ENCODE peak calls at places on chromosomes 13 and 19, in five cellular contexts. One of them, this sample, is unnamed.

GRCh38 chr13:33075996-33076395 is 59.8 kb downstream of the KL start:
- DNase-seq in upper lobe of right lung: no peak
- DNase-seq in fibroblast of lung: no peak
- DNase-seq in GM23248: no peak
- DNase-seq in foreskin keratinocyte: no peak
- DNase-seq in this sample: no peak

GRCh38 chr13:73039201-73040108 is 19.4 kb upstream of the KLF5 start:
- DNase-seq in foreskin keratinocyte: no peak
- DNase-seq in fibroblast of lung: no peak
- DNase-seq in GM23248: peak; percentile 6
- DNase-seq in upper lobe of right lung: no peak
- DNase-seq in this sample: no peak

GRCh38 chr13:79833972-79834371 is 353.0 kb downstream of the NDFIP2 start:
- DNase-seq in fibroblast of lung: no peak
- DNase-seq in foreskin keratinocyte: no peak
- DNase-seq in upper lobe of right lung: no peak
- DNase-seq in GM23248: no peak
- DNase-seq in this sample: no peak

GRCh38 chr13:76672422-76672821 is 213.8 kb downstream of the KCTD12 start:
- DNase-seq in upper lobe of right lung: no peak
- DNase-seq in foreskin keratinocyte: peak; percentile 61
- DNase-seq in GM23248: peak; percentile 50
- DNase-seq in fibroblast of lung: peak; percentile 71
- DNase-seq in this sample: no peak

GRCh38 chr19:54162241-54162805 is 2.8 kb upstream of the LENG1 start:
- DNase-seq in fibroblast of lung: peak; percentile 54
- DNase-seq in GM23248: peak; percentile 87
- DNase-seq in upper lobe of right lung: peak; percentile 93
- DNase-seq in foreskin keratinocyte: peak; percentile 63
- DNase-seq in this sample: peak; percentile 91

GRCh38 chr13:30371649-30372265 is 50.5 kb upstream of the UBE2L5 start:
- DNase-seq in foreskin keratinocyte: peak; percentile 56
- DNase-seq in upper lobe of right lung: no peak
- DNase-seq in fibroblast of lung: peak; percentile 72
- DNase-seq in GM23248: peak; percentile 86
- DNase-seq in this sample: no peak

GRCh38 chr19:6498294-6499036 is 3.6 kb downstream of the TUBB4A start:
- DNase-seq in fibroblast of lung: no peak
- DNase-seq in GM23248: no peak
- DNase-seq in upper lobe of right lung: no peak
- DNase-seq in foreskin keratinocyte: no peak
- DNase-seq in this sample: no peak

GRCh38 chr19:2246014-2246620 is 3.0 kb upstream of the AMH start:
- DNase-seq in GM23248: no peak
- DNase-seq in foreskin keratinocyte: no peak
- DNase-seq in fibroblast of lung: no peak
- DNase-seq in upper lobe of right lung: no peak
- DNase-seq in this sample: no peak

GRCh38 chr19:45766293-45766918 is 2.6 kb downstream of the SIX5 start:
- DNase-seq in GM23248: no peak
- DNase-seq in fibroblast of lung: no peak
- DNase-seq in foreskin keratinocyte: no peak
- DNase-seq in upper lobe of right lung: no peak
- DNase-seq in this sample: no peak
- H3K4me1 ChIP-seq in GM23248: peaks cover 5% of the 10 kb centered on the region
- H3K4me1 ChIP-seq in fibroblast of lung: peaks cover 24% of the 10 kb centered on the region
- H3K4me1 ChIP-seq in foreskin keratinocyte: no peaks in the 10 kb centered on the region
- H3K4me1 ChIP-seq in upper lobe of right lung: peaks cover 31% of the 10 kb centered on the region
- H3K4me1 ChIP-seq in this sample: peaks cover 46% of the 10 kb centered on the region

GRCh38 chr13:22108283-22108897 is 437.5 kb downstream of the FGF9 start:
- DNase-seq in GM23248: peak; percentile 54
- DNase-seq in upper lobe of right lung: no peak
- DNase-seq in foreskin keratinocyte: no peak
- DNase-seq in fibroblast of lung: no peak
- DNase-seq in this sample: no peak
- H3K4me1 ChIP-seq in GM23248: peaks cover 5% of the 10 kb centered on the region
- H3K4me1 ChIP-seq in upper lobe of right lung: peaks cover 19% of the 10 kb centered on the region
- H3K4me1 ChIP-seq in foreskin keratinocyte: no peaks in the 10 kb centered on the region
- H3K4me1 ChIP-seq in fibroblast of lung: no peaks in the 10 kb centered on the region
- H3K4me1 ChIP-seq in this sample: peaks cover 7% of the 10 kb centered on the region

GRCh38 chr13:47294691-47295090 is 397.8 kb upstream of the HTR2A start:
- DNase-seq in foreskin keratinocyte: no peak
- DNase-seq in GM23248: no peak
- DNase-seq in upper lobe of right lung: no peak
- DNase-seq in fibroblast of lung: peak; percentile 21
- DNase-seq in this sample: no peak
- H3K4me1 ChIP-seq in foreskin keratinocyte: peaks cover 6% of the 10 kb centered on the region
- H3K4me1 ChIP-seq in GM23248: peaks cover 15% of the 10 kb centered on the region
- H3K4me1 ChIP-seq in upper lobe of right lung: no peaks in the 10 kb centered on the region
- H3K4me1 ChIP-seq in fibroblast of lung: no peaks in the 10 kb centered on the region
- H3K4me1 ChIP-seq in this sample: no peaks in the 10 kb centered on the region

GRCh38 chr19:10725415-10725814 is 7.5 kb downstream of the DNM2 start:
- DNase-seq in upper lobe of right lung: no peak
- DNase-seq in GM23248: no peak
- DNase-seq in foreskin keratinocyte: no peak
- DNase-seq in fibroblast of lung: no peak
- DNase-seq in this sample: no peak
- H3K4me1 ChIP-seq in upper lobe of right lung: peaks cover 55% of the 10 kb centered on the region
- H3K4me1 ChIP-seq in GM23248: peaks cover 12% of the 10 kb centered on the region
- H3K4me1 ChIP-seq in foreskin keratinocyte: no peaks in the 10 kb centered on the region
- H3K4me1 ChIP-seq in fibroblast of lung: peaks cover 2% of the 10 kb centered on the region
- H3K4me1 ChIP-seq in this sample: peaks cover 38% of the 10 kb centered on the region

GRCh38 chr19:18386543-18387251 is 739 bp downstream of the GDF15 start:
- DNase-seq in fibroblast of lung: no peak
- DNase-seq in foreskin keratinocyte: no peak
- DNase-seq in GM23248: peak; percentile 77
- DNase-seq in upper lobe of right lung: no peak
- DNase-seq in this sample: no peak
- H3K4me1 ChIP-seq in fibroblast of lung: peaks cover 5% of the 10 kb centered on the region
- H3K4me1 ChIP-seq in foreskin keratinocyte: peaks cover 5% of the 10 kb centered on the region
- H3K4me1 ChIP-seq in GM23248: no peaks in the 10 kb centered on the region
- H3K4me1 ChIP-seq in upper lobe of right lung: peaks cover 19% of the 10 kb centered on the region
- H3K4me1 ChIP-seq in this sample: peaks cover 32% of the 10 kb centered on the region

GRCh38 chr13:106887686-106888085 is 319.7 kb upstream of the ARGLU1 start:
- DNase-seq in fibroblast of lung: peak; percentile 19
- DNase-seq in upper lobe of right lung: no peak
- DNase-seq in GM23248: no peak
- DNase-seq in foreskin keratinocyte: no peak
- DNase-seq in this sample: no peak
- H3K4me1 ChIP-seq in fibroblast of lung: no peaks in the 10 kb centered on the region
- H3K4me1 ChIP-seq in upper lobe of right lung: no peaks in the 10 kb centered on the region
- H3K4me1 ChIP-seq in GM23248: no peaks in the 10 kb centered on the region
- H3K4me1 ChIP-seq in foreskin keratinocyte: no peaks in the 10 kb centered on the region
- H3K4me1 ChIP-seq in this sample: no peaks in the 10 kb centered on the region

This sample was measured in suprapubic skin.